ENCODE peak calls at places on chromosomes 4 and X, in seven cellular contexts. G, U, P, J, W, A and K are unnamed samples.

GRCh38 chr4:83093060-83093640 is 21.4 kb downstream of the PLAC8 start:
- DNase-seq in G (no peak), U (no peak), P (no peak), J (no peak), W (no peak), A (no peak), K (no peak)

GRCh38 chrX:23434356-23434884 is 99.8 kb downstream of the PTCHD1 start:
- DNase-seq in G (peak), U (peak), P (peak), J (no peak), W (peak), A (peak), K (peak)

GRCh38 chrX:39813631-39814246 is 284.0 kb downstream of the BCOR start:
- DNase-seq in G (peak), U (peak), P (peak), J (peak), W (peak), A (peak), K (peak)

GRCh38 chr4:56219447-56219846 is 167.8 kb downstream of the AASDH start:
- DNase-seq in G (no peak), U (no peak), P (no peak), J (no peak), W (no peak), A (no peak), K (no peak)

GRCh38 chrX:56969559-56969958 is 25.8 kb downstream of the SPIN3 start:
- DNase-seq in G (no peak), U (no peak), P (no peak), J (no peak), W (no peak), A (no peak), K (no peak)

GRCh38 chrX:152847281-152847680 is 16.4 kb downstream of the NSDHL start:
- DNase-seq in G (no peak), U (peak), P (no peak), J (no peak), W (no peak), A (no peak), K (no peak)

GRCh38 chr4:1571986-1572385 is 112.1 kb downstream of the FAM53A start:
- DNase-seq in G (no peak), U (no peak), P (no peak), J (no peak), W (no peak), A (no peak), K (no peak)

GRCh38 chr4:86744570-86744969 is 104.6 kb downstream of the SLC10A6 start:
- DNase-seq in G (no peak), U (no peak), P (no peak), J (no peak), W (no peak), A (no peak), K (no peak)

GRCh38 chrX:15416133-15416993 is 32.1 kb upstream of the VEGFD start:
- DNase-seq in G (no peak), U (no peak), P (no peak), J (no peak), W (no peak), A (peak), K (no peak)

GRCh38 chrX:70134116-70134477 is 850 bp downstream of the IGBP1 start:
- DNase-seq in G (peak), U (no peak), P (no peak), J (no peak), W (peak), A (peak), K (peak)

GRCh38 chr4:70133473-70133872 is 20.6 kb upstream of the PRR27 start:
- DNase-seq in G (no peak), U (no peak), P (no peak), J (no peak), W (no peak), A (no peak), K (no peak)

GRCh38 chr4:75423029-75423428 is 91.2 kb downstream of the RCHY1 start:
- DNase-seq in G (no peak), U (no peak), P (no peak), J (no peak), W (no peak), A (no peak), K (no peak)

GRCh38 chr4:98745372-98745771 is 87.0 kb upstream of the TSPAN5 start:
- DNase-seq in G (no peak), U (no peak), P (no peak), J (peak), W (peak), A (peak), K (peak)

GRCh38 chr4:95362906-95363578 is 185.7 kb downstream of the UNC5C start:
- DNase-seq in G (no peak), U (no peak), P (no peak), J (no peak), W (peak), A (peak), K (peak)

GRCh38 chrX:24838624-24839023 is 144.9 kb downstream of the POLA1 start:
- DNase-seq in G (no peak), U (no peak), P (no peak), J (no peak), W (peak), A (peak), K (peak)

GRCh38 chr4:2354127-2354526 is 64.3 kb downstream of the ZFYVE28 start:
- DNase-seq in G (no peak), U (no peak), P (peak), J (peak), W (peak), A (peak), K (peak)

GRCh38 chrX:134251241-134251640 is 14.3 kb downstream of the CCDC160 start:
- DNase-seq in G (no peak), U (no peak), P (no peak), J (no peak), W (no peak), A (no peak), K (no peak)

GRCh38 chr4:161186750-161187149 is 977.0 kb downstream of the FSTL5 start:
- DNase-seq in G (no peak), U (no peak), P (no peak), J (no peak), W (no peak), A (no peak), K (no peak)

GRCh38 chr4:42531631-42532030 is 125.3 kb downstream of the ATP8A1 start:
- DNase-seq in G (no peak), U (no peak), P (no peak), J (no peak), W (no peak), A (no peak), K (no peak)

GRCh38 chrX:3129256-3129655 is 88.0 kb downstream of the ARSF start:
- DNase-seq in G (no peak), U (no peak), P (no peak), J (no peak), W (peak), A (peak), K (peak)

GRCh38 chr4:114026447-114026846 is 47.0 kb upstream of the ARSJ start:
- DNase-seq in G (no peak), U (no peak), P (no peak), J (no peak), W (no peak), A (no peak), K (no peak)

GRCh38 chr4:133711817-133712216 is 489.8 kb downstream of the PABPC4L start:
- DNase-seq in G (no peak), U (no peak), P (no peak), J (no peak), W (peak), A (no peak), K (peak)

GRCh38 chrX:69313622-69314290 is 148.5 kb upstream of the PJA1 start:
- DNase-seq in G (no peak), U (peak), P (no peak), J (no peak), W (no peak), A (no peak), K (no peak)

GRCh38 chr4:102268355-102268754 is 76.9 kb downstream of the SLC39A8 start:
- DNase-seq in G (no peak), U (no peak), P (no peak), J (no peak), W (no peak), A (no peak), K (no peak)

GRCh38 chrX:95057341-95057740 is 1383.3 kb downstream of the FAM133A start:
- DNase-seq in G (no peak), U (no peak), P (no peak), J (no peak), W (no peak), A (peak), K (no peak)

GRCh38 chr4:80192937-80193336 is 4.4 kb upstream of the PRDM8 start:
- DNase-seq in G (no peak), U (no peak), P (no peak), J (no peak), W (peak), A (peak), K (peak)

GRCh38 chr4:123397276-123398150 is 918 bp downstream of the SPRY1 start:
- DNase-seq in G (peak), U (peak), P (peak), J (peak), W (peak), A (peak), K (peak)

GRCh38 chr4:85756938-85757337 is 282.0 kb downstream of the ARHGAP24 start:
- DNase-seq in G (no peak), U (no peak), P (no peak), J (no peak), W (peak), A (peak), K (peak)

GRCh38 chrX:107871136-107871535 is 45.5 kb downstream of the MID2 start:
- DNase-seq in G (no peak), U (no peak), P (no peak), J (no peak), W (no peak), A (no peak), K (no peak)

GRCh38 chrX:153967536-153968214 is 3.9 kb downstream of the HCFC1 start:
- DNase-seq in G (no peak), U (no peak), P (no peak), J (no peak), W (no peak), A (no peak), K (no peak)

GRCh38 chrX:153969125-153969903 is 2.3 kb downstream of the HCFC1 start:
- DNase-seq in G (no peak), U (no peak), P (no peak), J (no peak), W (no peak), A (no peak), K (no peak)

GRCh38 chrX:153969904-153970397 is 1.7 kb downstream of the HCFC1 start:
- DNase-seq in G (no peak), U (peak), P (peak), J (no peak), W (peak), A (peak), K (peak)

GRCh38 chrX:153968255-153968654 is 3.4 kb downstream of the HCFC1 start:
- DNase-seq in G (no peak), U (no peak), P (no peak), J (no peak), W (no peak), A (no peak), K (no peak)

GRCh38 chrX:153968754-153969124 is 2.9 kb downstream of the HCFC1 start:
- DNase-seq in G (no peak), U (no peak), P (no peak), J (no peak), W (no peak), A (no peak), K (no peak)
- H3K4me3 ChIP-seq in G (peak), U (no peak), P (peak), J (no peak), W (peak), A (peak), K (peak)

GRCh38 chr4:6680372-6681034 is 13.2 kb upstream of the S100P start:
- DNase-seq in G (peak), U (no peak), P (no peak), J (no peak), W (no peak), A (no peak), K (no peak)

GRCh38 chr4:6676722-6677558 is 16.7 kb upstream of the S100P start:
- DNase-seq in G (no peak), U (no peak), P (no peak), J (no peak), W (no peak), A (no peak), K (no peak)

GRCh38 chr4:6684656-6685055 is 9.0 kb upstream of the S100P start:
- DNase-seq in G (no peak), U (no peak), P (no peak), J (no peak), W (no peak), A (no peak), K (no peak)

GRCh38 chr4:6682862-6683590 is 10.7 kb upstream of the S100P start:
- DNase-seq in G (peak), U (no peak), P (no peak), J (no peak), W (no peak), A (no peak), K (no peak)

GRCh38 chr4:6681191-6681590 is 12.5 kb upstream of the S100P start:
- DNase-seq in G (peak), U (no peak), P (no peak), J (no peak), W (no peak), A (no peak), K (no peak)
- TF ChIP-seq CTCF in G (peak), U (no peak), P (no peak), J (peak), W (no peak), A (no peak), K (peak)

GRCh38 chr4:107826427-107826980 is 1.8 kb downstream of the SGMS2 start:
- DNase-seq in G (no peak), U (no peak), P (no peak), J (no peak), W (no peak), A (no peak), K (peak)

GRCh38 chr4:107828315-107828714 is 3.6 kb downstream of the SGMS2 start:
- DNase-seq in G (no peak), U (no peak), P (no peak), J (no peak), W (no peak), A (no peak), K (no peak)

GRCh38 chr4:107824367-107825071 is at the start of gene SGMS2:
- DNase-seq in G (peak), U (peak), P (peak), J (peak), W (peak), A (peak), K (peak)

GRCh38 chr4:107823870-107824366 is 814 bp upstream of the SGMS2 start:
- DNase-seq in G (no peak), U (no peak), P (no peak), J (no peak), W (no peak), A (no peak), K (peak)

DNA sequence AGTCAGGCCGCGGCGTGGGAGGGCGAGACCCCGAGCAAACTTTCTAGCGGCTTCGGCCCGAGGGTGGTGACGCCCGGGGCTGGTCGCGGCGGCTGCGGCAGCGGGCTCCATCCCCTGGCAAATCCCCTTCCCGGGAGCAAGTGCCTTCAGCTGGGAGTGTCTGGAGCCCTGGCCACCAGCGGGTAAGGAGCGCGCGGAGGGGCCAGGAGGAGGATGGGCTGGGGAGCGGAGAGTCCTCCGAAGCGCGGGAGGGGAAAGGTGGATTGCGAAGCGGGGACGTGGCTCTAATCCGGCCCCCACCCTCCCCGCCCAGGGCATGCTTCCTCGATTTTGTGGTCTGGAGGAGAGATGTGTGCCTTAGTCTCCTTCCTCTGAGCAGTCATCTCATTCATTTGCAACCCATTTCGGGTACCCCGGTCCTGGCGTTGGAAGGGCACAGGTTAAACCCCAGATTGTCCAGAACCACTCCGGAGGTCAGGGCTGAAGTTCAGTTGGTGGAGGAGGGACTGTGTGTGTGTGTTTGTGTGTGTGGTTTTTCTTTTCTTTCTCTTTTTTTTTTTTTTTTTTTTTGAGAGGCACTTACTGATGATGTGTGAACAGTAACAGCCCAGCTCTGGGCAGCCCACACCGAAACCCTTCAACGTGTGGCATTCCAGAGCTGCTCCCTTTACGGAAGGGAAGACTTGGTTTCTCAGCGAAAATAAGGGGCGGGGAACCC is 499 bp downstream of the SGMS2 start:
- DNase-seq in G (no peak), U (peak), P (peak), J (peak), W (peak), A (peak), K (peak)
- H3K4me3 ChIP-seq in G (peak), U (peak), P (peak), J (peak), W (peak), A (peak), K (peak)

DNA sequence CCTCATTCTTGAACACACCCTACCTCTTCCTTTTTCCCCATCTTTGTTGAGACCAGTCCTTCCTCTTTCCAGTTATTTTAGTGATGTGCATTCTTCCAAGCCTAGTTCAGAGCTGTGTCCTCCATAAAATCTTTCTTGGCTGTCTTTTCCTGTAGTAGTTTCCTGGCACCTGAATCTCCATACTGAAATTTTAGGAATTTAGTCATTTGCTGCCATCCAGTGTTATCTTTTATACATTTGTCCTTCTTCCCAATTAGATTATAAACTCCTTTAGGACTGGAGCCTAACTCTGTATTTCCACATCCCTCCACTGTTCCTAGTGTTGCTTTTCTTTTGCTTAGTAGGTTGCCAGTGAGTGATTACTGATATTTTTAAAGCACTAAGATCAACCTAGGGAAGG is 11.4 kb downstream of the FHIP1A start:
- DNase-seq in G (no peak), U (no peak), P (no peak), J (no peak), W (no peak), A (peak), K (no peak)
- TF ChIP-seq CTCF in G (no peak), U (no peak), P (no peak), J (no peak), W (no peak), A (no peak), K (no peak)

GRCh38 chrX:102155806-102156179 is at the start of gene BEX5:
- DNase-seq in G (peak), U (peak), P (peak), J (peak), W (no peak), A (peak), K (no peak)

GRCh38 chrX:102154900-102155805 is 624 bp downstream of the BEX5 start:
- DNase-seq in G (no peak), U (peak), P (no peak), J (no peak), W (no peak), A (no peak), K (no peak)

GRCh38 chrX:102154218-102154860 is 1.4 kb downstream of the BEX5 start:
- DNase-seq in G (no peak), U (no peak), P (no peak), J (no peak), W (no peak), A (no peak), K (no peak)
- H3K4me3 ChIP-seq in G (no peak), U (no peak), P (peak), J (no peak), W (no peak), A (no peak), K (no peak)

DNA sequence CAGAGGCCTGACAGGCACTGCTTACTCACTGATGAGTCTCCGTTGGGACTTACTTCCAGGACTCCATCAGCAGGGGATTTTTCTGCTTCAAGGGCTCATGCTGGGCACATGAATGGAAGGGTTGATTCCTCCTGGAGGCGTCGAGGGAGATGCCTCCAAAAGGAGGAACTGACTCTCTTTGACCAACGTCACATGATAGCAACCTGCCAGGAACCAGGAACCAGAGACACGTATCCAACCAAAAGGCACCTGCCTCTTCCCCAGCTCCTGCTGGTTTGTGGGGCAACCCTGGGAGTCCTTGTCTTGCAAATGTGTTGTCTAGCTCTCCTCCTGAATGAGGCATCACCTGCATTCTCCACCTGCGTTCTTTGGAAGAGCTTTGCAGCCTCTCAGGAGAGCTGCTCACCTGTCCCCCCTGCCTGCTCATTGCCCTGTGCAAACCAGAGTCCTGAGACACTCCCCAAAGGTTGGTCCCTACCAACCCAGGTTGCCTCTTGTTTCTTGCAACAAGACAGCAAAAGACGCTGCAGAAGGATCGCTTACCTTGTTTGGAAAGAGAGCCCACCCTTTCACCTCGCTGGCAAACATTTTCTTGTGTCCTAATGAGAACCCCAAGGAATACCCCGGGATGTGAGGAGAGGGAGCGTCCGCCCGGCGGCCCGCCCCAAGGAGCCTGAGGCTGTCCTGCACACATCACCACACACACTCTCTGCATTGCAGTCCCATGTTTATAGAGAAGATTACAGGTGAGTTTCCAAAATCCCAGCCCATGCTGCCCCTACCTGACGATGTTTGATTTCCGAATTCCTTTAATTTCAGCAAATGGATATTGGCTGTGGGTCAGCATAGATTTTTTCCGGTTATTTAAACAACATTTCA is 30.5 kb upstream of the SHOX start:
- DNase-seq in G (no peak), U (no peak), P (no peak), J (no peak), W (no peak), A (no peak), K (no peak)
- TF ChIP-seq CTCF in G (no peak), U (no peak), P (no peak), J (no peak), W (no peak), A (no peak), K (no peak)

DNA sequence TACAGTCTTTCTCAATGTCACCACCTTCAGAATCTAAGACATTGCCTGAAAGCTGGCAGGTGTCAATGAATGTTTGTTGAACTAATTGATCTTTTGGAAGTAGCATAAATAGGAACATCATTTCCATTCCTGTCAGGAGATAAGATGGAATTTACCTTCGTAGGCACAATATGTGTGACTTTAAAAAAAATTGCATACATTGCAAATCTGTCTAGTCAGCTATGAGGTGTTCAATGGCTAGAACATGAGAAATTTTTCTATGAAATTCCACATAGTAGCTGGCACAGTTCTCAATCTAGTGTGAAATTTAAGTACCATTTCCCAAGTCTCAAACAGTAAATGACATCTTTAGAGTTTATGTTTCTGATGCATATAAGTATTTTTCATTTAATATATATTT is 10.3 kb downstream of the PAGE2 start:
- DNase-seq in G (no peak), U (no peak), P (no peak), J (no peak), W (no peak), A (no peak), K (no peak)
- H3K4me3 ChIP-seq in G (no peak), U (no peak), P (no peak), J (no peak), W (no peak), A (no peak), K (no peak)